ENCODE peak calls at places on chromosome 19, in nine cellular contexts. J is T-cell; A is tibial artery; P is COR-L47; B is activated CD4-positive, alpha-beta memory T cell treated with anti-CD3 and anti-CD28 coated beads, Interleukin-2, amount 10 ng/mL, durations not matched to agents 7 days and 5 days; D is NAMALWA; U is retina; O is mesothelial cell of epicardium; N is NCI-H2171. X is an unnamed sample.

GRCh38 chr19:32570081-32570785 is 10.8 kb upstream of the PDCD5 start:
- DNase-seq in N (peak; percentile 54), A (no peak), O (peak; percentile 46), D (peak; percentile 46), J (peak; percentile 39), U (peak; percentile 60), P (peak; percentile 46), B (peak; percentile 57), X (peak; percentile 62)

GRCh38 chr19:29741776-29742175 is 26.7 kb upstream of the C19orf12 start:
- DNase-seq in P (no peak), O (no peak), U (no peak), B (no peak), D (no peak), J (no peak), A (no peak), N (no peak), X (no peak)

GRCh38 chr19:17304386-17305047 is 1.2 kb upstream of the MRPL34 start:
- DNase-seq in P (no peak), J (no peak), N (no peak), U (no peak), A (no peak), B (no peak), D (no peak), O (no peak), X (no peak)

GRCh38 chr19:792361-792885 is 4.8 kb upstream of the PTBP1 start:
- DNase-seq in B (no peak), A (no peak), J (no peak), N (no peak), D (no peak), P (no peak), U (no peak), O (no peak), X (no peak)

GRCh38 chr19:31955061-31955460 is 390.3 kb upstream of the ZNF507 start:
- DNase-seq in J (no peak), P (no peak), B (no peak), O (no peak), U (no peak), N (no peak), A (no peak), D (no peak), X (no peak)

GRCh38 chr19:16034958-16035560 is 41.2 kb upstream of the TPM4 start:
- DNase-seq in B (no peak), N (no peak), O (no peak), J (no peak), U (no peak), P (no peak), D (no peak), A (no peak), X (no peak)

GRCh38 chr19:10587022-10587838 is at the start of gene AP1M2:
- DNase-seq in D (no peak), P (peak; percentile 55), O (no peak), N (peak; percentile 59), A (no peak), J (no peak), U (no peak), B (no peak), X (no peak)

GRCh38 chr19:53545271-53546065 is 7.5 kb downstream of the ZNF331 start:
- DNase-seq in N (no peak), P (no peak), J (no peak), O (no peak), U (no peak), D (no peak), B (no peak), A (no peak), X (no peak)

GRCh38 chr19:5692785-5693194 is 2.7 kb downstream of the RPL36 start:
- DNase-seq in J (no peak), A (no peak), B (no peak), P (no peak), U (no peak), D (no peak), O (no peak), N (no peak), X (no peak)

GRCh38 chr19:45187421-45188100 is 9.0 kb downstream of the BLOC1S3 start:
- DNase-seq in U (peak; percentile 33), A (no peak), N (peak; percentile 75), P (peak; percentile 15), D (peak; percentile 75), O (no peak), B (peak; percentile 36), J (no peak), X (peak; percentile 61)

GRCh38 chr19:1811942-1812425 is at the start of gene ATP8B3:
- DNase-seq in U (no peak), N (no peak), A (no peak), P (no peak), J (no peak), O (no peak), B (peak; percentile 90), D (peak; percentile 77), X (no peak)

X was measured in MM.1S.